ENCODE peak calls at places on chromosomes 2 and 18, in six cellular contexts. C is cardiac muscle cell, G is AG04450, Y is A549, M is uterus, O is breast epithelium. W is an unnamed sample.

GRCh38 chr2:197205590-197206215 is 104.9 kb downstream of the ANKRD44 start:
- DNase-seq in Y (no peak), O (no peak), G (no peak), M (no peak), C (no peak), W (no peak)

GRCh38 chr18:65592419-65592818 is 158.4 kb upstream of the CDH7 start:
- DNase-seq in O (no peak), G (no peak), Y (no peak), C (no peak), M (no peak), W (no peak)

GRCh38 chr2:10765461-10765860 is 44.0 kb downstream of the ATP6V1C2 start:
- DNase-seq in C (no peak), M (no peak), G (no peak), O (no peak), Y (no peak), W (no peak)

GRCh38 chr2:66534461-66534860 is 99.5 kb downstream of the MEIS1 start:
- DNase-seq in M (no peak), Y (no peak), C (no peak), G (no peak), O (no peak), W (no peak)

GRCh38 chr2:165953655-165954606 is at the start of gene TTC21B:
- DNase-seq in Y (peak), G (peak), C (peak), O (peak), M (peak), W (peak)

GRCh38 chr2:206324869-206325268 is 50.4 kb downstream of the ZDBF2 start:
- DNase-seq in G (no peak), O (no peak), Y (no peak), M (no peak), C (no peak), W (no peak)

GRCh38 chr18:44323125-44323524 is 357.6 kb upstream of the SETBP1 start:
- DNase-seq in C (no peak), O (no peak), M (no peak), Y (no peak), G (no peak), W (no peak)

GRCh38 chr2:10188211-10188610 is 65.7 kb downstream of the RRM2 start:
- DNase-seq in G (no peak), C (peak), Y (peak), O (no peak), M (no peak), W (no peak)

GRCh38 chr2:41495050-41495449 is 552.8 kb upstream of the PKDCC start:
- DNase-seq in G (no peak), O (no peak), C (no peak), M (no peak), Y (peak), W (no peak)

GRCh38 chr18:48006415-48007175 is 76.1 kb upstream of the SMAD2 start:
- DNase-seq in M (no peak), G (no peak), C (no peak), O (no peak), Y (no peak), W (no peak)

GRCh38 chr2:169964740-169965139 is 137.5 kb downstream of the UBR3 start:
- DNase-seq in Y (no peak), O (no peak), C (no peak), G (no peak), M (no peak), W (no peak)

GRCh38 chr2:241777686-241778627 is 1.3 kb downstream of the GAL3ST2 start:
- DNase-seq in G (no peak), Y (no peak), M (no peak), C (no peak), O (no peak), W (no peak)

GRCh38 chr2:27356056-27356381 is 545 bp downstream of the GTF3C2 start:
- DNase-seq in C (peak), G (no peak), O (no peak), Y (peak), M (peak), W (no peak)

GRCh38 chr2:176753752-176754474 is 458.7 kb upstream of the HNRNPA3 start:
- DNase-seq in G (no peak), O (no peak), C (no peak), M (no peak), Y (no peak), W (no peak)

GRCh38 chr2:231900975-231901374 is 25.2 kb downstream of the NPPC start:
- DNase-seq in Y (no peak), M (no peak), C (no peak), O (no peak), G (no peak), W (no peak)

GRCh38 chr2:219566640-219567039 is 4.7 kb downstream of the OBSL1 start:
- DNase-seq in C (no peak), O (no peak), Y (no peak), M (no peak), G (no peak), W (no peak)

GRCh38 chr18:2985628-2986027 is 27.3 kb downstream of the LPIN2 start:
- DNase-seq in C (peak), M (no peak), G (no peak), Y (peak), O (no peak), W (no peak)

GRCh38 chr18:7617738-7618422 is 50.8 kb downstream of the PTPRM start:
- DNase-seq in M (peak), G (no peak), Y (no peak), O (no peak), C (peak), W (peak)

GRCh38 chr18:47881752-47882455 is 48.6 kb downstream of the SMAD2 start:
- DNase-seq in G (peak), O (no peak), Y (peak), M (no peak), C (peak), W (peak)

GRCh38 chr2:95074663-95075439 is 46.8 kb downstream of the MRPS5 start:
- DNase-seq in O (no peak), M (no peak), Y (no peak), G (no peak), C (no peak), W (no peak)

GRCh38 chr2:173614265-173614930 is 259.7 kb downstream of the CDCA7 start:
- DNase-seq in C (no peak), G (no peak), M (no peak), Y (no peak), O (no peak), W (no peak)

GRCh38 chr2:99648115-99648850 is 158.5 kb upstream of the REV1 start:
- DNase-seq in C (peak), Y (no peak), G (peak), M (peak), O (no peak), W (peak)

GRCh38 chr2:222518570-222519381 is 94.4 kb downstream of the SGPP2 start:
- DNase-seq in O (no peak), Y (no peak), G (no peak), C (peak), M (no peak), W (peak)

GRCh38 chr18:22032392-22032961 is 136.9 kb upstream of the GATA6 start:
- DNase-seq in C (peak), O (no peak), G (peak), M (peak), Y (peak), W (peak)

GRCh38 chr2:17878222-17879136 is at the start of gene KCNS3:
- DNase-seq in O (no peak), Y (peak), G (no peak), M (peak), C (peak), W (no peak)

GRCh38 chr2:129376404-129377077 is 602.9 kb upstream of the RAB6C start:
- DNase-seq in C (no peak), Y (no peak), G (no peak), M (no peak), O (no peak), W (no peak)

GRCh38 chr2:75525434-75526308 is 35.1 kb downstream of the EVA1A start:
- DNase-seq in Y (no peak), M (no peak), O (no peak), G (no peak), C (no peak), W (no peak)

GRCh38 chr2:100513650-100514049 is 43.4 kb downstream of the NMS start:
- DNase-seq in C (peak), O (no peak), M (no peak), Y (no peak), G (no peak), W (no peak)

GRCh38 chr2:138846216-138846821 is 66.1 kb upstream of the NXPH2 start:
- DNase-seq in M (no peak), O (no peak), C (peak), Y (peak), G (no peak), W (no peak)

GRCh38 chr2:126627623-126628022 is 28.3 kb upstream of the GYPC start:
- DNase-seq in G (no peak), C (peak), Y (no peak), O (no peak), M (no peak), W (no peak)

GRCh38 chr18:49243391-49243790 is 217.1 kb downstream of the DYM start:
- DNase-seq in O (no peak), Y (no peak), G (no peak), C (no peak), M (no peak), W (no peak)

GRCh38 chr2:173854840-173855239 is 110.3 kb downstream of the SP3 start:
- DNase-seq in O (no peak), G (no peak), M (no peak), C (peak), Y (no peak), W (peak)

GRCh38 chr2:138712212-138712979 is 67.8 kb downstream of the NXPH2 start:
- DNase-seq in G (no peak), C (no peak), Y (no peak), M (no peak), O (no peak), W (no peak)

GRCh38 chr2:136638193-136638592 is 127.2 kb upstream of the THSD7B start:
- DNase-seq in M (no peak), O (no peak), C (no peak), G (no peak), Y (no peak), W (no peak)

GRCh38 chr2:233448565-233448964 is 94.3 kb downstream of the DGKD start:
- DNase-seq in G (no peak), M (peak), C (no peak), Y (peak), O (peak), W (no peak)

GRCh38 chr18:79246309-79247108 is 149.2 kb upstream of the NFATC1 start:
- DNase-seq in M (peak), O (peak), C (peak), Y (peak), G (peak), W (peak)

DNA sequence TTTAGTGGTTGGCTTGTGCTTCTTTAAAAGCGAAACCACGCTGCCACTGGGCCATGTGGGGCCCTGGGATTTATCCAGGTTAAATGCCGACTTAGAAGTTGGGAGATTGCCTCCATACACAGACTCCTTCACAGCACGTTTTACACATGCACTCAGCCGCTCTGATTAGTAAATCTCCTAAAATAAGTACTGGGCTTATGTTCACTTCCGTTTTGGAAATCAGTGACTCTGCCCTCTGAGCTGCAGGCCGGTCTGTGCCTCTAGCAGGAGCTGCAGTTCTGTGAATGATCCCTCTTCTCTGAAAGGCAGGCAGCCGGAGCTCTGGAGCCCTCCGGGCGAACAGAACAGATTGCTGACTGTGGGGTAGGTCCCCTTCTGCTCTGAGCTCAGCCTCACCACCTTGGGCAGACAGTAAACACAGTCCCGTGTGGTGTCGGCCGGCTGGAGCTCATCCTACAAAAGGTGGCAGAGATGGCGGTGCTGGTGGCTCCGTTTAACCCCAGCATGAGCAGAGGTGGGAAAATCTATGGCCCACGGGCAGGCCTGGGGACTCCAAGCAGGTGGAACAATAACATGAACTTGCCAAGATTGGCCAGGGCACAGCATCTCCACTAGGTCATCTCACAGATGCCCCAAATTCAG is 9.8 kb upstream of the RAB17 start:
- DNase-seq in Y (no peak), G (no peak), O (no peak), C (peak), M (peak), W (no peak)
- H3K4me3 ChIP-seq in Y (no peak), G (no peak), O (peak), C (no peak), M (peak), W (no peak)

DNA sequence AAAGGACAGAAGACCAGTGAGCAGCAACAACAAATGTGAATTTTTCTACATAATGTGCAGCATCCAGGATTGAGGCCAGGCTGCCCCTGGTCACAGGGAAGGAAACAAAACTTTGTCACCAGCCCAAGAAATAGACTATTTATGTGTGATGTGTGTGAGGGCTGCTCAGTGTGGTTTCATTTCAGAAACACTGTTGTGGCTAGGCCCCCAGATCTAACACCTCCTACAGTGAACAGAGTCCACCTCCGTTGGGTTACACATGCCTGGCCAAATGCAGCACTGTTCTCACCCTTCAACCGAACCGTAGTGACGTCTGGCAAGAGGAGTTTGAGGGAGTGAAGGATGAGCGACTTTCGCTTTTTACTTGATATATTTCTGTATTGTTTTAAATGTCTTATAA is 146.2 kb upstream of the RIOK3 start:
- DNase-seq in G (no peak), Y (no peak), M (no peak), O (no peak), C (no peak), W (no peak)
- H3K4me3 ChIP-seq in G (no peak), Y (no peak), M (no peak), O (no peak), C (no peak), W (no peak)

GRCh38 chr2:203361922-203362321 is 33.7 kb downstream of the ABI2 start:
- DNase-seq in G (no peak), M (no peak), C (peak), Y (no peak), O (no peak), W (no peak)
- H3K4me3 ChIP-seq in G (no peak), M (no peak), C (no peak), Y (no peak), O (no peak), W (no peak)

GRCh38 chr2:85582467-85582866 is 1.8 kb upstream of the VAMP5 start:
- DNase-seq in G (no peak), O (no peak), M (no peak), Y (no peak), C (no peak), W (no peak)

GRCh38 chr2:85584354-85584856 is at the start of gene VAMP5:
- DNase-seq in O (no peak), G (no peak), Y (no peak), C (peak), M (peak), W (no peak)

GRCh38 chr2:85585781-85586105 is 1.5 kb downstream of the VAMP5 start:
- DNase-seq in C (peak), Y (no peak), O (no peak), G (no peak), M (no peak), W (no peak)

GRCh38 chr2:85583667-85584353 is 421 bp upstream of the VAMP5 start:
- DNase-seq in Y (no peak), G (no peak), O (no peak), C (no peak), M (no peak), W (no peak)

GRCh38 chr2:85584857-85585780 is 888 bp downstream of the VAMP5 start:
- DNase-seq in G (no peak), O (no peak), M (peak), C (peak), Y (peak), W (no peak)
- H3K4me3 ChIP-seq in G (peak), O (peak), M (peak), C (no peak), Y (no peak), W (peak)

DNA sequence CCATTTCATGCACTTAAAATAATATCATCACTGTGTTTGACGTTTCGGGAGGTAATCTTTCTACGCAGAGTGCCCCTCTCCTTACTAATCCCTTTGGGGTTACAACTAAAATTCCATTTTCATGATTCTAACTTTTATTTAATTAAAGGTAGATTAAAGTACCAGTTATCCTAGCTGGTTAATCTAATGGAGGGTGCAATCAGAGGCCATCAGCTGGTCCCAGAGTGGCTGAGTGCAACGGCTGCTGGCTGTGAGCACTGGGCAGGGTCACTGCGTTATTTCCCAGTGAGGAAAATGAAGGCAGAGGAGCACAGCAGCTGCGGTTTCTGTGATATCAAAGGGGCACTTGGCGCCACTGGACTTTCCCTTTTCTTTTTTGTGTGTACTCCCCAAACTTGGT is 12.1 kb downstream of the SCYGR4 start:
- DNase-seq in M (no peak), G (no peak), Y (no peak), C (no peak), O (no peak), W (no peak)
- H3K4me3 ChIP-seq in M (no peak), G (no peak), Y (no peak), C (no peak), O (no peak), W (no peak)

DNA sequence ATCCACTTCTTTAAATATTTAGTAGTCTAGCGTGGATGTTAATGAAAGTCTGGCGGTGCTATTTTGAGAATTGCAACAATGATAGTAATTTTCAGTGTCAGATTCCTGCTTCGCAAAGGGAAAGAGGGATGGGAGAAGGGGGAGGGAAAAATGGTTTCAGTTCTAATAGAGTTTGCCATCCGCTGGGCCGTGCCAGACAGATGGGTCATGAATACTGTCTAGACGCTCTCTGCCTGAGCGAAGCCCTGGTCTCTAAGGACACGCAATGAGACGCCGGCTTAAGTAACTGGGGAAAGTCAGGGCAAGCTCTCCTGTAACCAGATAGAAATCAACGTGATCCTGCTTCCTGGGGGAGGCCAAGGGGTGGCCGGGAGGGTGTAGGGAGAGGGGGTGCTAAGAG is 229.1 kb downstream of the LDLRAD4 start:
- DNase-seq in G (no peak), Y (peak), M (no peak), C (peak), O (no peak), W (peak)
- H3K4me3 ChIP-seq in G (no peak), Y (no peak), M (peak), C (no peak), O (no peak), W (peak)